ENCODE peak calls at places on chromosomes 4 and X, in five cellular contexts. O is aorta; P is GM23248; A is effector memory CD4-positive, alpha-beta T cell; X is esophagus squamous epithelium. S is an unnamed sample.

GRCh38 chr4:15451181-15451865 is 18.4 kb upstream of the CC2D2A start:
- DNase-seq in O (no peak), P (peak; percentile 46), A (no peak), X (no peak), S (no peak)

GRCh38 chr4:72690782-72691181 is 121.8 kb upstream of the ADAMTS3 start:
- DNase-seq in O (no peak), P (no peak), A (no peak), X (no peak), S (no peak)

GRCh38 chr4:102642571-102643298 is 118.0 kb downstream of the MANBA start:
- DNase-seq in O (no peak), P (peak; percentile 70), A (no peak), X (no peak), S (no peak)

GRCh38 chr4:59655996-59656395 is 1544.1 kb upstream of the ADGRL3 start:
- DNase-seq in O (peak; percentile 38), P (no peak), A (no peak), X (no peak), S (no peak)

GRCh38 chr4:13215560-13215959 is 268.6 kb downstream of the RAB28 start:
- DNase-seq in O (no peak), P (no peak), A (no peak), X (no peak), S (no peak)

GRCh38 chrX:40282901-40283674 is 185.3 kb upstream of the BCOR start:
- DNase-seq in O (no peak), P (peak; percentile 58), A (no peak), X (no peak), S (no peak)

GRCh38 chrX:17591741-17592110 is 145.6 kb upstream of the SCML1 start:
- DNase-seq in O (no peak), P (peak; percentile 77), A (no peak), X (no peak), S (no peak)

GRCh38 chr4:151811403-151811802 is 50.6 kb upstream of the GATB start:
- DNase-seq in O (no peak), P (no peak), A (no peak), X (no peak), S (no peak)

GRCh38 chrX:48496660-48497059 is 12.1 kb upstream of the PORCN start:
- DNase-seq in O (peak; percentile 42), P (peak; percentile 45), A (no peak), X (no peak), S (no peak)

GRCh38 chr4:36241771-36242170 is 2.5 kb downstream of the ARAP2 start:
- DNase-seq in O (no peak), P (no peak), A (no peak), X (no peak), S (no peak)

GRCh38 chr4:8506373-8507250 is 66.0 kb downstream of the TRMT44 start:
- DNase-seq in O (no peak), P (peak; percentile 96), A (no peak), X (no peak), S (no peak)

GRCh38 chr4:126265880-126266279 is 951.1 kb downstream of the FAT4 start:
- DNase-seq in O (no peak), P (peak; percentile 65), A (no peak), X (no peak), S (no peak)

GRCh38 chr4:156946508-156947197 is 24.9 kb downstream of the PDGFC start:
- DNase-seq in O (no peak), P (peak; percentile 99), A (no peak), X (no peak), S (no peak)

GRCh38 chr4:123631699-123632098 is 235.1 kb downstream of the SPRY1 start:
- DNase-seq in O (no peak), P (peak; percentile 56), A (no peak), X (no peak), S (no peak)

GRCh38 chrX:134460861-134461218 is 875 bp downstream of the HPRT1 start:
- DNase-seq in O (no peak), P (peak; percentile 42), A (no peak), X (no peak), S (no peak)

GRCh38 chr4:16916719-16917337 is 18.4 kb upstream of the LDB2 start:
- DNase-seq in O (no peak), P (peak; percentile 25), A (peak; percentile 15), X (no peak), S (no peak)

GRCh38 chr4:153676491-153676890 is 7.6 kb upstream of the TLR2 start:
- DNase-seq in O (no peak), P (peak; percentile 22), A (no peak), X (no peak), S (no peak)

GRCh38 chr4:680565-680930 is 6.2 kb downstream of the MYL5 start:
- DNase-seq in O (peak; percentile 78), P (peak; percentile 31), A (no peak), X (no peak), S (no peak)

GRCh38 chr4:73446336-73446938 is 10.4 kb downstream of the AFP start:
- DNase-seq in O (no peak), P (peak; percentile 77), A (no peak), X (no peak), S (no peak)

GRCh38 chrX:134658421-134658896 is at the start of gene PLAC1:
- DNase-seq in O (no peak), P (no peak), A (no peak), X (no peak), S (no peak)

GRCh38 chr4:184649971-184650855 is 675 bp downstream of the PRIMPOL start:
- DNase-seq in O (no peak), P (peak; percentile 89), A (no peak), X (no peak), S (no peak)

GRCh38 chr4:38367642-38368189 is 296.3 kb upstream of the KLF3 start:
- DNase-seq in O (no peak), P (peak; percentile 14), A (no peak), X (no peak), S (no peak)

GRCh38 chrX:71978164-71978563 is 67.5 kb downstream of the NHSL2 start:
- DNase-seq in O (no peak), P (no peak), A (no peak), X (no peak), S (no peak)

GRCh38 chrX:84469226-84469625 is 33.0 kb downstream of the HDX start:
- DNase-seq in O (no peak), P (peak; percentile 4), A (no peak), X (no peak), S (no peak)

GRCh38 chr4:783133-783541 is 42.8 kb downstream of the CPLX1 start:
- DNase-seq in O (peak; percentile 63), P (no peak), A (no peak), X (no peak), S (no peak)

GRCh38 chr4:15164571-15164970 is 162.3 kb downstream of the CPEB2 start:
- DNase-seq in O (no peak), P (peak; percentile 46), A (no peak), X (no peak), S (no peak)

GRCh38 chr4:120691106-120691505 is 231.4 kb downstream of the PRDM5 start:
- DNase-seq in O (no peak), P (peak; percentile 60), A (no peak), X (no peak), S (no peak)

GRCh38 chr4:140127422-140127821 is 26.6 kb downstream of the MAML3 start:
- DNase-seq in O (no peak), P (no peak), A (no peak), X (no peak), S (no peak)

GRCh38 chrX:32195611-32196010 is 1015.7 kb downstream of the DMD start:
- DNase-seq in O (no peak), P (no peak), A (no peak), X (no peak), S (no peak)

GRCh38 chr4:87219648-87220093 is 747 bp downstream of the KLHL8 start:
- DNase-seq in O (peak; percentile 84), P (peak; percentile 76), A (no peak), X (peak; percentile 6), S (no peak)

GRCh38 chr4:31104596-31104995 is 384.4 kb downstream of the PCDH7 start:
- DNase-seq in O (no peak), P (no peak), A (no peak), X (no peak), S (no peak)

GRCh38 chrX:86066998-86067397 is 19.6 kb upstream of the CHM start:
- DNase-seq in O (no peak), P (no peak), A (no peak), X (no peak), S (no peak)

GRCh38 chr4:26458104-26458503 is 32.2 kb downstream of the CCKAR start:
- DNase-seq in O (no peak), P (no peak), A (no peak), X (no peak), S (peak; percentile 37)

GRCh38 chr4:82462415-82462831 is 32.0 kb downstream of the ENOPH1 start:
- DNase-seq in O (peak; percentile 92), P (peak; percentile 88), A (peak; percentile 54), X (peak; percentile 39), S (peak; percentile 97)

GRCh38 chr4:82458729-82459128 is 28.3 kb downstream of the ENOPH1 start:
- DNase-seq in O (no peak), P (no peak), A (no peak), X (no peak), S (no peak)

GRCh38 chr4:82457266-82457665 is 26.9 kb downstream of the ENOPH1 start:
- DNase-seq in O (no peak), P (no peak), A (no peak), X (no peak), S (no peak)

GRCh38 chr4:82463221-82463620 is 32.8 kb downstream of the ENOPH1 start:
- DNase-seq in O (no peak), P (no peak), A (no peak), X (no peak), S (no peak)

DNA sequence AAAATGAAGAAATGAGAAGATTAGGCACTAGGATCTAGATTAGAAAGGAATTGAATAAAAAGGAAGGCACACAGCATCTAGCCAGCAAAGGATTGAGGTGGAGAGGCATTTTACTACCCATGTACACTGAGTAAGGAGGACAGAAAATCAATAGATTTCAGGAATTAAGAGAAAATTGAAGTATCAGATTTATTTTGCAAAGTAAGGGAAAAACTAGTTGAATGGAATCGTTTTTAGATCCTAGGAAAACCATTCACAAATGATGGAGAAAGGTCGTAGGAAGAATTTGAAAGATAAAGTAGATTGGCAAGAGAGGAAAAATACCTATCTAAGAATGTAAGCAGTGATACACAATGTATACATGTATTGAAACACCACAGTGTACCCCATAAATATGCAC is 31.3 kb downstream of the ENOPH1 start:
- DNase-seq in O (no peak), P (no peak), A (no peak), X (no peak), S (no peak)
- H3K36me3 ChIP-seq in O (no peaks in the 10 kb centered on the region), P (peaks cover 15% of the 10 kb centered on the region), A (peaks cover 27% of the 10 kb centered on the region), X (peaks cover 46% of the 10 kb centered on the region), S (no peaks in the 10 kb centered on the region)

DNA sequence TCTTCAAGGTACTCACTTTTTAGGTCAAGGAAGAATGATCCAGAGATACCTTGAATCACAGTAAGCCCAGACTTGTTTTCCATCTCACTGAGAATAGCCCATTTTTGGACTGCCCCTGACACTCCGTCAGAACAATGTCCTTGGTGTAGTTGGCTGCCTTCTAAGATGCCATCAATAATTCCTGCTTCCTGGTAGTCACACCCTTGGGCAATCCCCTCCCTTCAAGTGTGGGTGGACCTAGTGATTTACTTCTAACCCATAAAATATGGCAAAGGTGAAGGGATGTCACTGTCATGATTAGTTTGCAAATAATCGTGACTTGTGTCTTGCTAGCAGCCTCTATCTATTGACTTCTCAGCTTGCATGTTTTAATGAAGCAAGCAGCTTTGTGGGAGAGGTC is 19.9 kb upstream of the KLHL34 start:
- DNase-seq in O (no peak), P (no peak), A (no peak), X (no peak), S (no peak)
- H3K4me1 ChIP-seq in O (no peaks in the 10 kb centered on the region), P (no peaks in the 10 kb centered on the region), A (no peaks in the 10 kb centered on the region), X (no peaks in the 10 kb centered on the region), S (no peaks in the 10 kb centered on the region)

GRCh38 chr4:128604840-128605239 is 204.7 kb upstream of the JADE1 start:
- DNase-seq in O (no peak), P (no peak), A (no peak), X (no peak), S (no peak)
- H3K4me3 ChIP-seq in O (no peak overlapping the region), P (no peak overlapping the region), A (no peak overlapping the region), X (no peak overlapping the region), S (no peak overlapping the region)

GRCh38 chr4:145902522-145902921 is 36.1 kb downstream of the ZNF827 start:
- DNase-seq in O (no peak), P (no peak), A (no peak), X (no peak), S (no peak)
- H3K36me3 ChIP-seq in O (no peaks in the 10 kb centered on the region), P (no peaks in the 10 kb centered on the region), A (peaks cover 5% of the 10 kb centered on the region), X (peaks cover 18% of the 10 kb centered on the region), S (no peaks in the 10 kb centered on the region)

S was measured in vagina.